ENCODE peak calls at places on chromosomes 2 and 18, in five cellular contexts. One of them, this sample, is unnamed. For H3K27me3, H3K4me1 and H3K9me3, the result is how much of the 10 kb centered on the place peaks cover.

GRCh38 chr2:112794841-112795240 is 10.5 kb upstream of the IL1A start:
- DNase-seq in left lung: no peak
- DNase-seq in SJSA1: no peak
- DNase-seq in psoas muscle: no peak
- DNase-seq in heart right ventricle: no peak
- DNase-seq in this sample: no peak

GRCh38 chr2:45390433-45390832 is 220.6 kb downstream of the SRBD1 start:
- DNase-seq in heart right ventricle: no peak
- DNase-seq in psoas muscle: no peak
- DNase-seq in left lung: no peak
- DNase-seq in SJSA1: no peak
- DNase-seq in this sample: no peak

GRCh38 chr2:222673883-222674282 is 2.4 kb downstream of the MOGAT1 start:
- DNase-seq in heart right ventricle: no peak
- DNase-seq in left lung: no peak
- DNase-seq in SJSA1: no peak
- DNase-seq in psoas muscle: no peak
- DNase-seq in this sample: no peak

GRCh38 chr2:204680576-204680975 is 135.3 kb downstream of the PARD3B start:
- DNase-seq in psoas muscle: no peak
- DNase-seq in heart right ventricle: no peak
- DNase-seq in SJSA1: no peak
- DNase-seq in left lung: no peak
- DNase-seq in this sample: no peak

GRCh38 chr18:34122724-34123334 is 101.9 kb downstream of the NOL4 start:
- DNase-seq in heart right ventricle: no peak
- DNase-seq in SJSA1: peak
- DNase-seq in left lung: no peak
- DNase-seq in psoas muscle: no peak
- DNase-seq in this sample: no peak

GRCh38 chr2:75722687-75723086 is 12.0 kb upstream of the GCFC2 start:
- DNase-seq in left lung: no peak
- DNase-seq in heart right ventricle: no peak
- DNase-seq in psoas muscle: no peak
- DNase-seq in SJSA1: no peak
- DNase-seq in this sample: no peak

GRCh38 chr2:24984912-24985311 is 13.2 kb upstream of the DNAJC27 start:
- DNase-seq in left lung: peak
- DNase-seq in SJSA1: no peak
- DNase-seq in heart right ventricle: peak
- DNase-seq in psoas muscle: no peak
- DNase-seq in this sample: peak

GRCh38 chr18:26317353-26317865 is 91.2 kb downstream of the TAF4B start:
- DNase-seq in heart right ventricle: no peak
- DNase-seq in SJSA1: peak
- DNase-seq in psoas muscle: no peak
- DNase-seq in left lung: no peak
- DNase-seq in this sample: no peak

GRCh38 chr18:5057348-5058012 is 139.6 kb downstream of the AKAIN1 start:
- DNase-seq in SJSA1: peak
- DNase-seq in psoas muscle: peak
- DNase-seq in heart right ventricle: peak
- DNase-seq in left lung: peak
- DNase-seq in this sample: peak

GRCh38 chr2:215780891-215781290 is 232.5 kb downstream of the MREG start:
- DNase-seq in SJSA1: no peak
- DNase-seq in heart right ventricle: no peak
- DNase-seq in left lung: no peak
- DNase-seq in psoas muscle: no peak
- DNase-seq in this sample: no peak

GRCh38 chr2:109290887-109291675 is 162.1 kb downstream of the SH3RF3 start:
- DNase-seq in SJSA1: peak
- DNase-seq in psoas muscle: no peak
- DNase-seq in left lung: no peak
- DNase-seq in heart right ventricle: peak
- DNase-seq in this sample: no peak

GRCh38 chr2:52395912-52396311 is 1364.0 kb upstream of the NRXN1 start:
- DNase-seq in heart right ventricle: no peak
- DNase-seq in left lung: no peak
- DNase-seq in psoas muscle: no peak
- DNase-seq in SJSA1: no peak
- DNase-seq in this sample: no peak

GRCh38 chr2:232937278-232937906 is 67.3 kb downstream of the SNORC start:
- DNase-seq in SJSA1: no peak
- DNase-seq in psoas muscle: no peak
- DNase-seq in heart right ventricle: no peak
- DNase-seq in left lung: no peak
- DNase-seq in this sample: no peak

GRCh38 chr18:57439617-57439975 is 4.4 kb downstream of the ONECUT2 start:
- DNase-seq in psoas muscle: no peak
- DNase-seq in heart right ventricle: no peak
- DNase-seq in SJSA1: no peak
- DNase-seq in left lung: no peak
- DNase-seq in this sample: no peak
- H3K27me3 ChIP-seq in psoas muscle: under half
- H3K27me3 ChIP-seq in heart right ventricle: half or more
- H3K27me3 ChIP-seq in SJSA1: half or more
- H3K27me3 ChIP-seq in left lung: half or more
- H3K27me3 ChIP-seq in this sample: under half

DNA sequence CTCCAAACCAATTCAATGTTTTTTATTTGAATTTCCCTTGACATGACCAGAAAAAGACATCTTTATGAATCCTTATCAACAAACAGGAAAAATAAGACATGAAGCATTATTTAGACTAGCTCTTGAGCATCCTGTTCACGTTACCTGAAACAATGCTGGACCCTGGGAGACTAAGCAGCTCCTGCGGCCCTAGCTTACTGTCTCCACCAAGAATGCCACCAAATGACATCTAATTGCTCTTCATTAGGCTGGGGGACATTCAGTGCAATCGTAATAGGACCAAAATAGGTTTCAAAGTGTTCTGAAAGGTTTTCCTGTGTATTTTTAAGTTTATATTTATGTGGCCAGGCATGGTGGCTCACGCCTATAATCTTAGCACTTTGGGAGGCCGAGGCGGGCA is 25.5 kb downstream of the NFE2L2 start:
- DNase-seq in heart right ventricle: no peak
- DNase-seq in SJSA1: no peak
- DNase-seq in psoas muscle: no peak
- DNase-seq in left lung: no peak
- DNase-seq in this sample: no peak
- H3K4me1 ChIP-seq in heart right ventricle: half or more
- H3K4me1 ChIP-seq in SJSA1: half or more
- H3K4me1 ChIP-seq in psoas muscle: half or more
- H3K4me1 ChIP-seq in left lung: half or more
- H3K4me1 ChIP-seq in this sample: under half

GRCh38 chr2:95231723-95232122 is 24.4 kb downstream of the ZNF892 start:
- DNase-seq in left lung: peak
- DNase-seq in SJSA1: peak
- DNase-seq in heart right ventricle: no peak
- DNase-seq in psoas muscle: peak
- DNase-seq in this sample: no peak

GRCh38 chr2:95238131-95238530 is 30.8 kb downstream of the ZNF892 start:
- DNase-seq in heart right ventricle: no peak
- DNase-seq in psoas muscle: no peak
- DNase-seq in SJSA1: no peak
- DNase-seq in left lung: no peak
- DNase-seq in this sample: no peak

GRCh38 chr2:95234286-95234785 is 27.0 kb downstream of the ZNF892 start:
- DNase-seq in SJSA1: no peak
- DNase-seq in left lung: no peak
- DNase-seq in psoas muscle: no peak
- DNase-seq in heart right ventricle: no peak
- DNase-seq in this sample: no peak

GRCh38 chr2:95232232-95232631 is 24.9 kb downstream of the ZNF892 start:
- DNase-seq in SJSA1: no peak
- DNase-seq in left lung: no peak
- DNase-seq in psoas muscle: no peak
- DNase-seq in heart right ventricle: no peak
- DNase-seq in this sample: no peak

GRCh38 chr2:95234806-95235205 is 27.5 kb downstream of the ZNF892 start:
- DNase-seq in heart right ventricle: no peak
- DNase-seq in psoas muscle: no peak
- DNase-seq in SJSA1: no peak
- DNase-seq in left lung: no peak
- DNase-seq in this sample: no peak
- H3K9me3 ChIP-seq in heart right ventricle: half or more
- H3K9me3 ChIP-seq in psoas muscle: half or more
- H3K9me3 ChIP-seq in SJSA1: under half
- H3K9me3 ChIP-seq in left lung: under half
- H3K9me3 ChIP-seq in this sample: under half

GRCh38 chr2:27265536-27265870 is 2.7 kb upstream of the SLC30A3 start:
- DNase-seq in SJSA1: no peak
- DNase-seq in left lung: no peak
- DNase-seq in heart right ventricle: no peak
- DNase-seq in psoas muscle: no peak
- DNase-seq in this sample: no peak
- H3K27me3 ChIP-seq in SJSA1: half or more
- H3K27me3 ChIP-seq in left lung: half or more
- H3K27me3 ChIP-seq in heart right ventricle: under half
- H3K27me3 ChIP-seq in psoas muscle: under half
- H3K27me3 ChIP-seq in this sample: under half